ENCODE peak calls at places on chromosomes 1 and 21, in nine cellular contexts. D is M059J; O is progenitor cell of endocrine pancreas; A is NCI-H1105 treated with DMSO at 0.1 percent for 48 hours; X is T47D; U is T-helper 9 cell; J is stromal cell of bone marrow; C is CD8-positive, alpha-beta T cell; L is ELR. B is an unnamed sample.

GRCh38 chr1:209045326-209046057 is 538.0 kb upstream of the CAMK1G start:
- DNase-seq in D (peak), O (no peak), A (no peak), X (no peak), U (no peak), J (no peak), C (no peak), L (peak), B (no peak)

GRCh38 chr1:41447995-41448770 is 36.3 kb downstream of the EDN2 start:
- DNase-seq in D (peak), O (no peak), A (no peak), X (no peak), U (no peak), J (no peak), C (no peak), L (peak), B (no peak)

GRCh38 chr1:25082216-25082899 is 149.9 kb downstream of the SYF2 start:
- DNase-seq in D (peak), O (no peak), A (no peak), X (no peak), U (no peak), J (no peak), C (no peak), L (peak), B (no peak)

GRCh38 chr1:165860065-165860464 is 32.7 kb downstream of the UCK2 start:
- DNase-seq in D (no peak), O (no peak), A (no peak), X (no peak), U (no peak), J (no peak), C (no peak), L (no peak), B (no peak)

GRCh38 chr1:100483230-100483629 is 54.7 kb upstream of the GPR88 start:
- DNase-seq in D (no peak), O (no peak), A (no peak), X (no peak), U (no peak), J (no peak), C (no peak), L (no peak), B (no peak)

GRCh38 chr1:161486806-161487482 is 18.3 kb upstream of the FCGR2A start:
- DNase-seq in D (peak), O (no peak), A (peak), X (peak), U (no peak), J (peak), C (peak), L (peak), B (peak)

GRCh38 chr21:25750085-25750484 is 15.3 kb downstream of the GABPA start:
- DNase-seq in D (no peak), O (no peak), A (no peak), X (no peak), U (no peak), J (no peak), C (no peak), L (no peak), B (no peak)

GRCh38 chr1:112527266-112528010 is 18.7 kb downstream of the WNT2B start:
- DNase-seq in D (peak), O (no peak), A (no peak), X (no peak), U (no peak), J (no peak), C (no peak), L (peak), B (no peak)

GRCh38 chr1:182848736-182849135 is 9.6 kb downstream of the DHX9 start:
- DNase-seq in D (no peak), O (no peak), A (no peak), X (no peak), U (no peak), J (no peak), C (no peak), L (no peak), B (no peak)

GRCh38 chr1:17184161-17184665 is 20.7 kb upstream of the PADI1 start:
- DNase-seq in D (no peak), O (no peak), A (no peak), X (no peak), U (no peak), J (no peak), C (no peak), L (no peak), B (no peak)

GRCh38 chr1:47682786-47683350 is 245.0 kb downstream of the FOXD2 start:
- DNase-seq in D (no peak), O (no peak), A (no peak), X (no peak), U (no peak), J (no peak), C (no peak), L (no peak), B (no peak)

GRCh38 chr21:34229361-34229760 is 134.4 kb upstream of the KCNE2 start:
- DNase-seq in D (no peak), O (no peak), A (no peak), X (no peak), U (no peak), J (no peak), C (no peak), L (no peak), B (no peak)

GRCh38 chr1:103525607-103526507 is at the start of gene RNPC3:
- DNase-seq in D (peak), O (peak), A (peak), X (peak), U (peak), J (peak), C (peak), L (peak), B (peak)

GRCh38 chr1:24964811-24965570 is 34.9 kb upstream of the RUNX3 start:
- DNase-seq in D (peak), O (no peak), A (no peak), X (no peak), U (peak), J (peak), C (peak), L (peak), B (no peak)

GRCh38 chr1:73105755-73106154 is 823.4 kb upstream of the NEGR1 start:
- DNase-seq in D (no peak), O (no peak), A (no peak), X (no peak), U (no peak), J (no peak), C (no peak), L (no peak), B (no peak)